ENCODE peak calls at places on chromosomes 5 and 9, in four cellular contexts. One of them, this sample, is unnamed.

GRCh38 chr5:115961413-115962238 is 649 bp upstream of the LVRN start:
- DNase-seq in AG09309: no peak
- DNase-seq in pancreas: no peak
- DNase-seq in heart right ventricle: peak
- DNase-seq in this sample: peak

GRCh38 chr9:35675204-35675603 is 1.5 kb downstream of the CA9 start:
- DNase-seq in AG09309: no peak
- DNase-seq in pancreas: no peak
- DNase-seq in heart right ventricle: no peak
- DNase-seq in this sample: no peak

GRCh38 chr5:38595149-38595725 is 38.8 kb upstream of the LIFR start:
- DNase-seq in AG09309: peak
- DNase-seq in pancreas: no peak
- DNase-seq in heart right ventricle: no peak
- DNase-seq in this sample: peak

GRCh38 chr5:74272019-74272775 is 368.3 kb downstream of the ENC1 start:
- DNase-seq in AG09309: peak
- DNase-seq in pancreas: no peak
- DNase-seq in heart right ventricle: no peak
- DNase-seq in this sample: peak

GRCh38 chr5:1793966-1794895 is 5.4 kb downstream of the MRPL36 start:
- DNase-seq in AG09309: peak
- DNase-seq in pancreas: no peak
- DNase-seq in heart right ventricle: no peak
- DNase-seq in this sample: peak

GRCh38 chr5:147432323-147432722 is 77.5 kb downstream of the DPYSL3 start:
- DNase-seq in AG09309: no peak
- DNase-seq in pancreas: no peak
- DNase-seq in heart right ventricle: no peak
- DNase-seq in this sample: no peak

GRCh38 chr9:72352911-72353388 is 12.1 kb downstream of the ZFAND5 start:
- DNase-seq in AG09309: no peak
- DNase-seq in pancreas: no peak
- DNase-seq in heart right ventricle: no peak
- DNase-seq in this sample: peak

GRCh38 chr5:59020611-59021285 is 437.9 kb downstream of the RAB3C start:
- DNase-seq in AG09309: no peak
- DNase-seq in pancreas: no peak
- DNase-seq in heart right ventricle: no peak
- DNase-seq in this sample: peak

GRCh38 chr9:74961496-74961895 is 8.8 kb upstream of the C9orf40 start:
- DNase-seq in AG09309: no peak
- DNase-seq in pancreas: no peak
- DNase-seq in heart right ventricle: no peak
- DNase-seq in this sample: no peak

GRCh38 chr9:33189331-33189731 is 22.2 kb upstream of the B4GALT1 start:
- DNase-seq in AG09309: no peak
- DNase-seq in pancreas: no peak
- DNase-seq in heart right ventricle: no peak
- DNase-seq in this sample: no peak

GRCh38 chr5:82183828-82184227 is 94.3 kb downstream of the RPS23 start:
- DNase-seq in AG09309: no peak
- DNase-seq in pancreas: no peak
- DNase-seq in heart right ventricle: no peak
- DNase-seq in this sample: peak

GRCh38 chr9:82781965-82782392 is 281.0 kb downstream of the RASEF start:
- DNase-seq in AG09309: no peak
- DNase-seq in pancreas: no peak
- DNase-seq in heart right ventricle: no peak
- DNase-seq in this sample: no peak

GRCh38 chr9:137498720-137499150 is 39.6 kb upstream of the NSMF start:
- DNase-seq in AG09309: no peak
- DNase-seq in pancreas: no peak
- DNase-seq in heart right ventricle: no peak
- DNase-seq in this sample: no peak

GRCh38 chr5:38994329-38994927 is 79.8 kb downstream of the RICTOR start:
- DNase-seq in AG09309: peak
- DNase-seq in pancreas: no peak
- DNase-seq in heart right ventricle: no peak
- DNase-seq in this sample: peak

GRCh38 chr5:39100851-39101396 is 26.7 kb upstream of the RICTOR start:
- DNase-seq in AG09309: peak
- DNase-seq in pancreas: no peak
- DNase-seq in heart right ventricle: no peak
- DNase-seq in this sample: peak

GRCh38 chr5:20601678-20602100 is 613.7 kb upstream of the CDH18 start:
- DNase-seq in AG09309: no peak
- DNase-seq in pancreas: no peak
- DNase-seq in heart right ventricle: no peak
- DNase-seq in this sample: peak

GRCh38 chr5:113125371-113125770 is 148.8 kb downstream of the DCP2 start:
- DNase-seq in AG09309: no peak
- DNase-seq in pancreas: no peak
- DNase-seq in heart right ventricle: no peak
- DNase-seq in this sample: no peak

GRCh38 chr9:69122391-69123141 is 51.5 kb upstream of the TJP2 start:
- DNase-seq in AG09309: no peak
- DNase-seq in pancreas: no peak
- DNase-seq in heart right ventricle: no peak
- DNase-seq in this sample: peak

GRCh38 chr9:134010774-134011173 is 14.5 kb upstream of the BRD3OS start:
- DNase-seq in AG09309: no peak
- DNase-seq in pancreas: peak
- DNase-seq in heart right ventricle: no peak
- DNase-seq in this sample: no peak

GRCh38 chr9:6230037-6230778 is 14.6 kb downstream of the IL33 start:
- DNase-seq in AG09309: no peak
- DNase-seq in pancreas: no peak
- DNase-seq in heart right ventricle: no peak
- DNase-seq in this sample: peak

GRCh38 chr9:113580041-113580953 is 116.8 kb downstream of the RGS3 start:
- DNase-seq in AG09309: no peak
- DNase-seq in pancreas: peak
- DNase-seq in heart right ventricle: peak
- DNase-seq in this sample: peak

GRCh38 chr9:118882674-118883073 is 486.6 kb downstream of the BRINP1 start:
- DNase-seq in AG09309: peak
- DNase-seq in pancreas: no peak
- DNase-seq in heart right ventricle: no peak
- DNase-seq in this sample: no peak

GRCh38 chr5:39414429-39414828 is 10.4 kb downstream of the DAB2 start:
- DNase-seq in AG09309: no peak
- DNase-seq in pancreas: no peak
- DNase-seq in heart right ventricle: no peak
- DNase-seq in this sample: no peak

GRCh38 chr9:118595719-118596305 is 773.4 kb downstream of the BRINP1 start:
- DNase-seq in AG09309: no peak
- DNase-seq in pancreas: no peak
- DNase-seq in heart right ventricle: no peak
- DNase-seq in this sample: peak

GRCh38 chr9:126545116-126545515 is 68.6 kb upstream of the LMX1B start:
- DNase-seq in AG09309: no peak
- DNase-seq in pancreas: no peak
- DNase-seq in heart right ventricle: no peak
- DNase-seq in this sample: no peak

GRCh38 chr9:136773386-136774044 is 9.2 kb upstream of the LCN15 start:
- DNase-seq in AG09309: no peak
- DNase-seq in pancreas: no peak
- DNase-seq in heart right ventricle: no peak
- DNase-seq in this sample: no peak

GRCh38 chr5:84181093-84181492 is 203.6 kb downstream of the EDIL3 start:
- DNase-seq in AG09309: peak
- DNase-seq in pancreas: no peak
- DNase-seq in heart right ventricle: no peak
- DNase-seq in this sample: no peak

GRCh38 chr9:72588336-72588735 is 66.9 kb downstream of the TMC1 start:
- DNase-seq in AG09309: no peak
- DNase-seq in pancreas: no peak
- DNase-seq in heart right ventricle: no peak
- DNase-seq in this sample: no peak

GRCh38 chr9:81671880-81672280 is 17.5 kb downstream of the TLE1 start:
- DNase-seq in AG09309: no peak
- DNase-seq in pancreas: peak
- DNase-seq in heart right ventricle: peak
- DNase-seq in this sample: no peak

GRCh38 chr5:107766439-107766838 is 95.7 kb upstream of the EFNA5 start:
- DNase-seq in AG09309: no peak
- DNase-seq in pancreas: no peak
- DNase-seq in heart right ventricle: no peak
- DNase-seq in this sample: no peak

GRCh38 chr5:119327018-119327417 is 28.8 kb upstream of the TNFAIP8 start:
- DNase-seq in AG09309: no peak
- DNase-seq in pancreas: no peak
- DNase-seq in heart right ventricle: no peak
- DNase-seq in this sample: no peak

GRCh38 chr5:149640350-149640999 is 59.2 kb downstream of the ARHGEF37 start:
- DNase-seq in AG09309: no peak
- DNase-seq in pancreas: no peak
- DNase-seq in heart right ventricle: no peak
- DNase-seq in this sample: no peak
- H3K4me3 ChIP-seq in AG09309: no peak
- H3K4me3 ChIP-seq in pancreas: no peak
- H3K4me3 ChIP-seq in heart right ventricle: peak
- H3K4me3 ChIP-seq in this sample: no peak

DNA sequence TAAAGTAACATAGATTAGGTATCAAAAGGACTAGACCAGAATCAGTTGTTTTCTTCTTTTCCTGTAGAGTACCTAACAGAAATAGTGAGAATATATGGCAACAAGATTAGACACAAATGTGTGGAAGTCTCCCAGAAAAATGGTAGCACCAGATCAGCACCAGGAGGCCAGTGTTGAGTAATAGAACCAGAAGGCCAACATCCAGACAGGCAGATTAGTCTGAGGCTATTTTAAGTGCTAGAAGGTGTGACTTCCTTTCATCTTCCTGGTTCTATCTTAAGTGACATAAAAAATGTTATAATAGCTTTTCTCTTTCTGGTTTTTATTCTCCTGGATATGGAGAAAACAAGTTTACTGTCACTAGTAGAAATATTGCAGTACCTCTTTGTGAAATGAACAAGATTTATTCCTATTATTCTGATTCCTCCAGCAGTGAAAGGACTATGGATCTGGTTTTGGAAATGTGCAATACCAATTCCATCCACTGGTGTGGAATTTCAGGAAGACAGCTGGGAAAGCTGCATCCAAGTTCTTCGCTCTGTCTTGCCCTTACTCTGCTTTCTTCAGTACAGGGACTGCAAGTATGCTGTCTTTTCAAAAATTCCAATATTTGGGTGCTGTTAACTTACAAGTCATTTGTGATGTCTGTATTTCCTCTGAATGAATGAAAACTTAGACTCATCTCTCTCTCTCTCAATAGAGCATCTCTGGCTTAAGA is 39.1 kb downstream of the SHLD3 start:
- DNase-seq in AG09309: no peak
- DNase-seq in pancreas: no peak
- DNase-seq in heart right ventricle: no peak
- DNase-seq in this sample: peak
- TF ChIP-seq CTCF in AG09309: peak
- TF ChIP-seq CTCF in pancreas: no peak
- TF ChIP-seq CTCF in heart right ventricle: peak
- TF ChIP-seq CTCF in this sample: peak

GRCh38 chr9:127855522-127855921 is 1.1 kb upstream of the ENG start:
- DNase-seq in AG09309: no peak
- DNase-seq in pancreas: no peak
- DNase-seq in heart right ventricle: no peak
- DNase-seq in this sample: no peak
- H3K4me3 ChIP-seq in AG09309: no peak
- H3K4me3 ChIP-seq in pancreas: no peak
- H3K4me3 ChIP-seq in heart right ventricle: peak
- H3K4me3 ChIP-seq in this sample: no peak

GRCh38 chr5:170467000-170467707 is 36.7 kb upstream of the KCNIP1 start:
- DNase-seq in AG09309: peak
- DNase-seq in pancreas: no peak
- DNase-seq in heart right ventricle: no peak
- DNase-seq in this sample: peak
- TF ChIP-seq CTCF in AG09309: no peak
- TF ChIP-seq CTCF in pancreas: no peak
- TF ChIP-seq CTCF in heart right ventricle: no peak
- TF ChIP-seq CTCF in this sample: no peak

GRCh38 chr5:151140686-151141459 is 16.7 kb downstream of the ANXA6 start:
- DNase-seq in AG09309: no peak
- DNase-seq in pancreas: no peak
- DNase-seq in heart right ventricle: no peak
- DNase-seq in this sample: no peak
- H3K4me3 ChIP-seq in AG09309: no peak
- H3K4me3 ChIP-seq in pancreas: no peak
- H3K4me3 ChIP-seq in heart right ventricle: no peak
- H3K4me3 ChIP-seq in this sample: no peak

DNA sequence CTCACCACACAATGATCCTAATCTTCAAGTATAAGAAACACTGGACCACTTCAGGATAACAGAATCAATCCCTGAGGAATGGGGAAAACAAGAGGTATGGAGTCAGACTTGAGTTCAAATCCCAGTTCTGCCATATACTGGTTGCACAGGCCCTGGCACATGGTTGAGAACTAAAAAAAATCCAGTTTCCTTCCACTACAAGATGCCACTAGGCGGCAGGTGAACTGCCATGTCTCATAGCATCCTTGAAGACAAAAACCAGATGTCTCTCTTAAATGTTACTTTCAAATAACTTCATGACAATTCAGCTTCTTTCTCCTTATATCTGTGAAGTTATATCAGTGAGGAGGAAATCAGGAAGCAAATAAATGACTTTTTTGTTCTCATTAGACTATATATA is 11.0 kb downstream of the DEPDC1B start:
- DNase-seq in AG09309: no peak
- DNase-seq in pancreas: no peak
- DNase-seq in heart right ventricle: no peak
- DNase-seq in this sample: no peak
- TF ChIP-seq CTCF in AG09309: no peak
- TF ChIP-seq CTCF in pancreas: no peak
- TF ChIP-seq CTCF in heart right ventricle: no peak
- TF ChIP-seq CTCF in this sample: peak

GRCh38 chr5:76270214-76270613 is 132.9 kb upstream of the IQGAP2 start:
- DNase-seq in AG09309: no peak
- DNase-seq in pancreas: no peak
- DNase-seq in heart right ventricle: no peak
- DNase-seq in this sample: peak

GRCh38 chr5:76269259-76269958 is 133.7 kb upstream of the IQGAP2 start:
- DNase-seq in AG09309: no peak
- DNase-seq in pancreas: no peak
- DNase-seq in heart right ventricle: no peak
- DNase-seq in this sample: no peak

GRCh38 chr5:76264681-76265080 is 138.4 kb upstream of the IQGAP2 start:
- DNase-seq in AG09309: no peak
- DNase-seq in pancreas: no peak
- DNase-seq in heart right ventricle: no peak
- DNase-seq in this sample: no peak
- H3K4me3 ChIP-seq in AG09309: no peak
- H3K4me3 ChIP-seq in pancreas: no peak
- H3K4me3 ChIP-seq in heart right ventricle: no peak
- H3K4me3 ChIP-seq in this sample: no peak

DNA sequence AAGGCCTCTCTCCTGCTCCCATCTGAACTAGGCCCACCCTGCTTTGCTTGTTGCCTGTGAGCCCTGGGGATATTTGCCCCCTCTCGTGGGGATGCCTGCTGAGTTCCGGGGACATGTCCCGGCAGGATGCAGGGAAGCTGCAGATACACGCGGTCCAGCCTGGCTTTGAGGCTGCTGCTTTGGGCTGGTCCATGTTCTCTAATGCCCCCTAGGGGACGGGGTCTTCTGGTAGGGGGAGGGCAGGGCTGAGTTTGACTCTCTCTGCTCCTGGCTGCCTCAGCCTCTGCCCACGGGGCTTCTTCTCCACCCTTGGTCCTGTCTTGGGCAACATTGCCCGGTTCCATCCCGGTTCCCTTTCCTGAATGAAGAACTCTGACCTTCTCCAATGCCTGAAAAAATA is 84.9 kb upstream of the ASS1 start:
- DNase-seq in AG09309: no peak
- DNase-seq in pancreas: no peak
- DNase-seq in heart right ventricle: no peak
- DNase-seq in this sample: no peak
- TF ChIP-seq CTCF in AG09309: no peak
- TF ChIP-seq CTCF in pancreas: no peak
- TF ChIP-seq CTCF in heart right ventricle: no peak
- TF ChIP-seq CTCF in this sample: peak